ENCODE peak calls at places on chromosome 17, in eight cellular contexts. I, T, B, K, D, E, J and H are unnamed samples.

GRCh38 chr17:80688994-80689635 is 144.5 kb downstream of the RPTOR start:
- DNase-seq in T (no peak), J (no peak), E (no peak), D (no peak), I (no peak), K (no peak), B (no peak), H (peak; percentile 48)

GRCh38 chr17:77948690-77949114 is 9.8 kb upstream of the TNRC6C start:
- DNase-seq in K (no peak), J (no peak), T (peak; percentile 10), I (peak; percentile 58), B (peak; percentile 69), D (peak; percentile 54), E (no peak), H (no peak)

GRCh38 chr17:27832851-27833250 is 32.5 kb upstream of the NOS2 start:
- DNase-seq in J (no peak), I (no peak), D (no peak), K (no peak), E (no peak), T (no peak), B (no peak), H (no peak)

GRCh38 chr17:1577657-1578428 is 15.3 kb upstream of the PITPNA start:
- DNase-seq in J (no peak), T (no peak), I (no peak), D (no peak), E (no peak), K (no peak), B (no peak), H (no peak)

GRCh38 chr17:22310717-22311686 is 618.7 kb downstream of the KCNJ18 start:
- DNase-seq in K (no peak), T (no peak), E (no peak), I (no peak), J (no peak), D (peak; percentile 76), B (no peak), H (no peak)

GRCh38 chr17:65750166-65750565 is 188.7 kb upstream of the AXIN2 start:
- DNase-seq in B (no peak), K (no peak), T (no peak), D (no peak), I (no peak), E (no peak), J (no peak), H (no peak)

GRCh38 chr17:79919862-79920720 is 80.9 kb upstream of the CBX4 start:
- DNase-seq in T (no peak), J (no peak), B (no peak), D (no peak), K (no peak), E (no peak), I (no peak), H (no peak)

GRCh38 chr17:80930335-80931040 is 61.2 kb upstream of the CHMP6 start:
- DNase-seq in K (no peak), D (no peak), E (no peak), T (no peak), I (no peak), B (no peak), J (no peak), H (no peak)

GRCh38 chr17:310111-311010 is 42.2 kb downstream of the RPH3AL start:
- DNase-seq in E (no peak), J (no peak), I (no peak), K (no peak), T (no peak), B (no peak), D (no peak), H (peak; percentile 6)

GRCh38 chr17:38425744-38426143 is 2.5 kb upstream of the ARHGAP23 start:
- DNase-seq in I (no peak), K (no peak), J (no peak), B (no peak), E (no peak), T (no peak), D (no peak), H (no peak)

GRCh38 chr17:42026821-42027539 is 7.1 kb downstream of the NKIRAS2 start:
- DNase-seq in J (no peak), E (no peak), I (no peak), D (no peak), T (no peak), K (no peak), B (peak; percentile 30), H (no peak)

DNA sequence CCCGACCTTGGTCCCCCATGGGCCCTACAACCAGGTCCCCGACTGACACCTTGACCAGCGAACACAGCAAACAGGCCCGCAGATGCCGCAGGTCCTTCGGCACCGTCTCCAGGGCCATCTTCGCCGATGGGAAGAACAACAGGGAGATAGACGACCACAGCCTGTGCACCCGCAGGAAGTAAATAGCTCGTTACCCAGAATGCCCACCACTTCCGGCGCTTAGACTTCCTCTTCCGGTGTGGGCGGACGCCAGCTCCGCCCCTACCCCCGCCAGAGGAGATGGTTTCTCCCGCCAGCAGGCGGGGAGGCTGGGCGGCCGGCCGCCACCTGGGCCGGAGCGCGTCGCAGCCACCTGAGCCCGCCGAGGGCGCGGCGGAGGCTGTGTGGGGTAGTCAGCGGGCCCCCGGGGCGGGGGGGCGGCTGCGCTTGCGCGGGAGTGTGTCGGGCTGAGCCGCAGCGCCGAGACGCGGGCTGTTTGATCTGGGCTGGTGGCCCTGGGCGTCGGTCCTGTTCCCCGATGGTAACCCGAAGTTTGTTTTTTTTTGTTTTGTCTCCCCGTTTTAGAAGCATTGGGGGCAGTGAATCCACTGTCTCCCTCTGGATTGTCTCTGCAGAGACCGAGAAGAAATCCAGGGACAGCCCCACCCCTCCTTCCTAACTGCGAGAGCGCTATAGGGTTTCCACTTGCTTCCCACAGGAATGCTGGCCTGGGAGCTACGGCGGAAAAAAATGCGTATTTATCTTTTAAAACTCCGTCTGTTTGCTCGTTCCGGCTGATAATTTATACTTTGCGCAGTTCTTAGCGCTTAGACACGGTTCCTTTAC is at the start of gene SUPT4H1:
- DNase-seq in T (peak; percentile 85), E (peak; percentile 57), J (peak; percentile 70), D (peak; percentile 92), B (peak; percentile 99), K (peak; percentile 91), I (peak; percentile 94), H (peak; percentile 92)
- TF ChIP-seq CTCF in T (no peak), E (no peak), J (no peak), D (no peak), B (no peak), K (peak; percentile 21), I (no peak), H (no peak)

GRCh38 chr17:4540224-4541040 is 14.8 kb downstream of the MYBBP1A start:
- DNase-seq in B (no peak), K (no peak), E (no peak), J (no peak), I (no peak), T (no peak), D (no peak), H (no peak)
- TF ChIP-seq CTCF in B (no peak), K (no peak), E (peak; percentile 60), J (peak; percentile 61), I (no peak), T (no peak), D (peak; percentile 28), H (no peak)

GRCh38 chr17:43637563-43638323 is 24.0 kb downstream of the MEOX1 start:
- DNase-seq in B (no peak), J (no peak), I (no peak), K (no peak), E (no peak), T (no peak), D (no peak), H (no peak)
- TF ChIP-seq CTCF in B (no peak), J (no peak), I (no peak), K (no peak), E (no peak), T (no peak), D (no peak), H (no peak)

GRCh38 chr17:11503292-11503691 is 95.0 kb upstream of the DNAH9 start:
- DNase-seq in K (no peak), T (no peak), D (no peak), J (no peak), I (no peak), E (no peak), B (no peak), H (no peak)
- TF ChIP-seq CTCF in K (no peak), T (no peak), D (no peak), J (no peak), I (no peak), E (no peak), B (no peak), H (no peak)

DNA sequence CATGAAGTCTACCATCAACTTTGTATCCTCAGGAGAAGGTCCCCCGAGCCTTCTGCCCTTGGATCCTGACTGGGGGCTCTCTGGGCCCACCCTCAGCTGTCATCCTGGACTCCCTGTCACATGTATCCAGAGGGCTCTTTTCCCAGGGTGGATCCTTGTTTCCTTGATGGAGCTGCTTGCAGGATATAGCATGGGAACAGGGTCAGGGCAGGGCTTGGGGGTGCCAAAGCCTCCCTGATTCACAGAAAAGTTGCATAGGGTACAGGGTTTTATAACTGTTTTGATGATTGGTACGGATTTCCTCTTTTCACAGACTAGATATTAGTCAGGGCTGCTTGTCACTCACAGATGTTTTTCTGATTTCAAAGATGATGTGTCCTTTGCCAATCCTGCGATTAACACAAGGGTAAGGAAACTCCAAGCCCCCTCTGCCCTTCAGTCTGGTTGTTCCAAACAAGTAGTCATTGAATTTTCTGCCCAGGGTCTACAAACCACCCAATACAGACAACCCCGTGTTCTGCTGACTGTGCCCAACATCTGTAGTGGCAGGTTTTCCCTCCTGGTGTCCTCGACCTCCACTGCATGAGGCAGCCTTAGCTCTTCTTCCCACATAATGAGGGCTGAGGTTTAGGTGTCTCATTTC is 20.6 kb upstream of the SLC35G3 start:
- DNase-seq in D (no peak), E (no peak), K (no peak), B (no peak), J (no peak), T (no peak), I (no peak), H (no peak)
- TF ChIP-seq CTCF in D (no peak), E (no peak), K (no peak), B (no peak), J (no peak), T (no peak), I (no peak), H (no peak)

DNA sequence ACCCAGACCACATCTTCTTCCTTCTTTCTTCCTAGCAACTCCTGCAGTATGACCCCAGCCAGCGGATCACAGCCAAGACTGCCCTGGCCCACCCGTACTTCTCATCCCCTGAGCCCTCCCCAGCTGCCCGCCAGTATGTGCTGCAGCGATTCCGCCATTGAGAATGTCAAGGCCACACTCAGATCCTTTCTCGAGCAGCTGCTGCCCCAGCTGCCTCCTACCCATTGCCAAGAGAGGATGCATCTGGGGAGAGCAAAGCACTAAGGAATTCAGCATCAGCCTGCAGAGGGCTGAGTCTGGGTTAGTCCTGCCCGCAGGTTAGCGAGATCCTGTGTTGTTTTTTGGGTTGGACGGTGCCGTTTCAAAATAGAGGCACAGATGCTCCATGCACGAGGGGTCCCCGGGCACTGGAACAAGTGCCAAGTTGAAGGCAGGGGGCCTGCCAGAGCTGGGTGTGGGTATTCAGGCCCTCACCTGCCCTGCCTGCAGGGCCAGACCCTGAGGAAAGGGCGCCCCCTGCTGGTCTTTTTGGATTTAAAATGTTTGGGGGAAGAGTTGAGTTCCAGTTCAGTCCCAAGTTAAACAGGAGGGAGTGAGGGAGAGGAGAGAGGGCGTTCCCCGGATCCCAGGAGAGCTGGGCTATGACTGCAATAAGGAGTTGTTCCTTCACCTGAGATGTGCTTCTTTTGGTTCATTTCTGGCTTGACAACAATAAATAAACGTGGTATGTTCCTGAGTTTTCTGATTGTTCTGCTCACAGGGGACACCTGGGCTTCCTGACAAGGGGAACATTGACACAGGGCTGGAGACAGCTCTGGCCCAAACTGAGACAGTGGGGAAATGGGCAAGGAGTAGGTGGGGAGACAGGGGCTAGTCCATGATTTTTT is 4.9 kb downstream of the CDK3 start:
- DNase-seq in E (no peak), D (peak; percentile 88), B (peak; percentile 92), T (no peak), K (peak; percentile 72), J (no peak), I (peak; percentile 87), H (peak; percentile 88)
- TF ChIP-seq CTCF in E (peak; percentile 75), D (peak; percentile 72), B (peak; percentile 94), T (peak; percentile 66), K (peak; percentile 32), J (peak; percentile 66), I (peak; percentile 81), H (peak; percentile 86)

GRCh38 chr17:19363114-19363438 is 553 bp upstream of the B9D1 start:
- DNase-seq in T (no peak), J (no peak), E (no peak), I (no peak), D (no peak), B (no peak), K (no peak), H (no peak)
- TF ChIP-seq CTCF in T (no peak), J (no peak), E (peak; percentile 16), I (no peak), D (no peak), B (no peak), K (no peak), H (peak; percentile 56)